ENCODE peak calls at places on chromosomes 2 and 18, in ten cellular contexts. M is body of pancreas, G is IMR-90, N is tibial nerve, Y is gastrocnemius medialis, W is stomach, V is uterus, I is A549, P is lower leg skin, R is breast epithelium. D is an unnamed sample.

GRCh38 chr2:16302969-16303592 is 362.6 kb downstream of the CYRIA start:
- DNase-seq in G (no peak), M (no peak), N (no peak), R (no peak), I (no peak), W (no peak), Y (no peak), P (no peak), V (no peak), D (no peak)

GRCh38 chr2:166410828-166411472 is 35.2 kb upstream of the SCN9A start:
- DNase-seq in I (peak; percentile 62), G (peak; percentile 96), R (no peak), N (no peak), M (no peak), V (no peak), Y (no peak), W (no peak), P (no peak), D (no peak)

GRCh38 chr2:25383806-25384205 is 42.1 kb upstream of the DNMT3A start:
- DNase-seq in V (no peak), M (no peak), I (no peak), W (no peak), G (no peak), R (peak; percentile 11), Y (no peak), P (no peak), N (no peak), D (no peak)

GRCh38 chr2:12469053-12469625 is 247.6 kb upstream of the TRIB2 start:
- DNase-seq in G (peak; percentile 52), I (no peak), V (no peak), P (no peak), Y (no peak), N (no peak), W (no peak), M (no peak), R (no peak), D (no peak)

GRCh38 chr2:128314026-128314347 is 4.7 kb downstream of the HS6ST1 start:
- DNase-seq in V (no peak), G (no peak), N (no peak), P (peak; percentile 10), M (no peak), Y (no peak), R (peak; percentile 21), I (no peak), W (no peak), D (no peak)

GRCh38 chr2:9115219-9115618 is 91.4 kb upstream of the ASAP2 start:
- DNase-seq in W (no peak), R (no peak), N (no peak), I (no peak), M (no peak), P (no peak), G (no peak), Y (no peak), V (no peak), D (no peak)

GRCh38 chr2:29075894-29076700 is 1.8 kb upstream of the PCARE start:
- DNase-seq in M (no peak), N (no peak), I (no peak), Y (no peak), R (no peak), V (no peak), W (no peak), P (no peak), G (peak; percentile 44), D (no peak)

GRCh38 chr2:62142054-62142453 is 53.9 kb upstream of the B3GNT2 start:
- DNase-seq in V (no peak), R (no peak), N (no peak), W (no peak), I (no peak), Y (no peak), P (no peak), G (no peak), M (no peak), D (no peak)

GRCh38 chr2:64681479-64681967 is 27.8 kb upstream of the SERTAD2 start:
- DNase-seq in M (no peak), V (no peak), G (no peak), W (no peak), I (no peak), R (no peak), P (no peak), N (no peak), Y (no peak), D (no peak)

GRCh38 chr2:170344663-170345099 is 166.7 kb downstream of the MYO3B start:
- DNase-seq in N (no peak), M (no peak), V (no peak), P (no peak), G (no peak), Y (no peak), R (no peak), W (no peak), I (no peak), D (no peak)

GRCh38 chr18:48190994-48191393 is 218.2 kb downstream of the ZBTB7C start:
- DNase-seq in V (no peak), I (no peak), P (no peak), N (no peak), M (no peak), W (no peak), R (no peak), Y (no peak), G (no peak), D (no peak)

GRCh38 chr2:187819624-187820023 is 265.4 kb upstream of the TFPI start:
- DNase-seq in M (no peak), P (no peak), V (no peak), I (peak; percentile 42), W (no peak), R (no peak), N (no peak), Y (no peak), G (no peak), D (no peak)

DNA sequence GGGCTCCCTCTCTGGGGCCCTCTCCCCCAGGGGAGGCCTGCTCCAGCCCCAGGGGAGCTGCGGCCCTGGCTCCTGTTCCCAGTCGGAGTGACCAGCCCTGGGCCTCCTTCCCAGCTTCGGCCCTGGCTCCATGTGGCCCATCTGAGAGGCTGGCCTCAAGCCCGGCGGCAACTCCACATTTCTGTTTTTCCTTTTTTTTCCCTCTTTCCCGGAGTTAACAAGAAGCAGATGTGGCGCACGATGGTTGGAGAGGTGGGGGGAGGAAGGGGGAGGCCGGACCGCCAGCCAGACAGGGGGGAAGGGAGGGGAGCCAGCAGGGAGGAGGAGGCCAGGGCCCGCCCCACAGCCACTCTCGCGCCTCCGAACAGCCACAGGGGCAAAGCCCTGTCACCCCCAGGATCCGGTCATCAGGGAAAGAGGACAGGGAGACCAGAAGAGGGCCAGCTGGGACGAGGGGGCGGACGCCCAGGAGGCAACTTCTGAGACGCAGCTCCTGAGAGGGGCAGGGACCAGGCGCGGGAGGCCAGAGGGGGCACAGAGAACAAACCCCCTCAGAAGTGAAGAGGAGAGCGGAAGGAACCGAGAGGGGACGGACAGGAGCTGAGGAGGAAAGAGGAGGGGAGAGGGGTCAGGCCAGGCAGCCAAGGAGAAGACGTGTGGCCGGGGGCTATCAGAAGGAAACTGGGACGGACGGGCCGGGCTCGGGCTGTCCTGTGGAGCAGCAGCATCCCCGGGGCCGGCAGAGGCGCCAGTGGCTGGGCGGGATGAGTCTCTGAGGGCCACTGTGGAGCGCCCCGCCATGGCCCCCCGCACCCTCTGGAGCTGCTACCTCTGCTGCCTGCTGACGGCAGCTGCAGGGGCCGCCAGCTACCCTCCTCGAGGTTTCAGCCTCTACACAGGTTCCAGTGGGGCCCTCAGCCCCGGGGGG is at the start of gene EMILIN1:
- DNase-seq in G (peak; percentile 96), W (peak; percentile 45), I (no peak), Y (peak; percentile 54), M (no peak), R (peak; percentile 66), N (peak; percentile 85), P (peak; percentile 80), V (peak; percentile 93), D (peak; percentile 96)
- TF ChIP-seq POLR2A in G (peak; percentile 47), W (no peak), I (no peak), Y (no peak), M (no peak), R (no peak), N (no peak), P (no peak), V (peak; percentile 41), D (peak; percentile 63)

GRCh38 chr2:11156396-11157075 is 1.3 kb downstream of the SLC66A3 start:
- DNase-seq in M (peak; percentile 30), N (no peak), I (no peak), R (no peak), W (no peak), P (no peak), G (no peak), Y (no peak), V (no peak), D (peak; percentile 54)
- H3K4me3 ChIP-seq in M (no peak overlapping the region), N (peak overlapping the region; percentile 93), I (peak overlapping the region; percentile 72), R (no peak overlapping the region), W (peak overlapping the region; percentile 74), P (no peak overlapping the region), G (no peak overlapping the region), Y (no peak overlapping the region), V (no peak overlapping the region), D (no peak overlapping the region)

GRCh38 chr2:66437601-66438497 is 2.9 kb downstream of the MEIS1 start:
- DNase-seq in I (no peak), Y (no peak), P (no peak), R (no peak), V (peak; percentile 24), G (no peak), W (no peak), N (no peak), M (no peak), D (peak; percentile 48)
- TF ChIP-seq POLR2A in I (no peak), Y (no peak), P (no peak), R (no peak), V (no peak), G (no peak), W (no peak), N (no peak), M (no peak), D (no peak)

GRCh38 chr2:63679252-63679850 is 90.6 kb downstream of the MDH1 start:
- DNase-seq in M (no peak), P (no peak), I (no peak), R (no peak), W (no peak), Y (no peak), V (no peak), N (no peak), G (no peak), D (no peak)

GRCh38 chr2:63673865-63674533 is 85.2 kb downstream of the MDH1 start:
- DNase-seq in Y (no peak), R (peak; percentile 35), I (no peak), W (no peak), M (no peak), G (no peak), V (no peak), N (no peak), P (peak; percentile 24), D (no peak)

GRCh38 chr2:63678085-63678484 is 89.3 kb downstream of the MDH1 start:
- DNase-seq in M (no peak), I (no peak), R (no peak), V (no peak), W (no peak), Y (no peak), G (no peak), P (no peak), N (no peak), D (no peak)

GRCh38 chr2:63680455-63680854 is 91.7 kb downstream of the MDH1 start:
- DNase-seq in N (no peak), I (no peak), P (no peak), Y (peak; percentile 17), V (no peak), R (no peak), M (no peak), W (no peak), G (no peak), D (no peak)

DNA sequence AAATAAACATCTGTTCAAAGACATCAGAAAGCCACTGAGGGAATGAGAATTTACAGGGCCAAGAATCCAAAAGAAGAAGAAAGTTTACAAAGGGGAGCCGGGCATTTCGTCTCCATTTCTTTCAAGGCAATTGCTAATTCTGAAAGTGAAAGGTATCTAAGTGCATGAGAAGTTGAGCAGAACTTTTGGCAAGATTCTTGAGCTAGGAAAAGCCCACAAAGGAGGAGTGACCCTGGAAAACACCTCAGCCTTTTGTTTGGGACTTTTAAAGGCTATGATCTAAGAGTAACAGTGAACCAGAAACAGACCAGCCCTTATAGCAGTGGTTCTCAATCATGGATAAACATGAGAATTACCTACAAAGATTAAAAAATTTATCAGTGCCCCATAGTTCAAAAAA is 87.4 kb downstream of the MDH1 start:
- DNase-seq in G (no peak), N (no peak), W (no peak), V (no peak), I (no peak), P (no peak), M (no peak), R (no peak), Y (no peak), D (no peak)
- H3K4me3 ChIP-seq in G (no peak overlapping the region), N (no peak overlapping the region), W (no peak overlapping the region), V (no peak overlapping the region), I (no peak overlapping the region), P (no peak overlapping the region), M (no peak overlapping the region), R (no peak overlapping the region), Y (no peak overlapping the region), D (no peak overlapping the region)

D was measured in ovary.